ENCODE peak calls at places on chromosomes 2 and 18, in six cellular contexts. W is fibroblast of the conjunctiva, V is hepatic stellate cell, R is pons, A is NAMALWA, N is foreskin fibroblast. I is an unnamed sample.
A peak's percentile ranks its signal among the peaks of the same experiment; 100 is the strongest.

GRCh38 chr2:238271061-238271554 is 17.3 kb downstream of the PER2 start:
- DNase-seq in W (no peak), R (no peak), N (no peak), V (no peak), A (no peak), I (no peak)

GRCh38 chr2:121524650-121525425 is 5.8 kb upstream of the RNU4ATAC start:
- DNase-seq in R (no peak), V (no peak), W (no peak), A (no peak), N (no peak), I (no peak)

GRCh38 chr2:146413086-146413610 is 1431.7 kb upstream of the ACVR2A start:
- DNase-seq in R (no peak), N (no peak), A (no peak), W (no peak), V (no peak), I (no peak)

GRCh38 chr2:80259292-80259691 is 45.3 kb downstream of the LRRTM1 start:
- DNase-seq in V (no peak), A (no peak), N (no peak), R (no peak), W (no peak), I (no peak)

GRCh38 chr2:64770781-64771334 is 117.1 kb upstream of the SERTAD2 start:
- DNase-seq in W (peak; percentile 87), A (no peak), V (peak; percentile 46), R (no peak), N (peak; percentile 98), I (no peak)

GRCh38 chr2:17059452-17059851 is 393.8 kb upstream of the CYRIA start:
- DNase-seq in N (no peak), V (no peak), R (no peak), W (no peak), A (peak; percentile 80), I (no peak)

GRCh38 chr18:26546875-26547301 is 1.5 kb downstream of the KCTD1 start:
- DNase-seq in N (no peak), V (no peak), R (no peak), W (no peak), A (no peak), I (no peak)

GRCh38 chr2:119772128-119772527 is 12.4 kb downstream of the PTPN4 start:
- DNase-seq in R (no peak), V (no peak), N (no peak), A (no peak), W (no peak), I (no peak)

GRCh38 chr2:27727257-27727656 is 44.3 kb upstream of the MRPL33 start:
- DNase-seq in V (no peak), A (no peak), W (no peak), N (no peak), R (no peak), I (no peak)

GRCh38 chr2:207919164-207919919 is 106.0 kb downstream of the PLEKHM3 start:
- DNase-seq in A (no peak), R (no peak), V (no peak), N (no peak), W (no peak), I (no peak)

GRCh38 chr18:28767201-28767600 is 590.3 kb upstream of the CDH2 start:
- DNase-seq in V (no peak), R (no peak), N (peak; percentile 28), A (no peak), W (no peak), I (no peak)

GRCh38 chr2:71452565-71452964 is 796 bp upstream of the DYSF start:
- DNase-seq in A (peak; percentile 50), V (peak; percentile 53), R (no peak), W (no peak), N (peak; percentile 62), I (no peak)

GRCh38 chr2:239346676-239347075 is 54.1 kb downstream of the HDAC4 start:
- DNase-seq in W (no peak), R (no peak), A (no peak), V (no peak), N (no peak), I (no peak)

GRCh38 chr2:201357216-201357615 is at the start of gene FLACC1:
- DNase-seq in R (peak; percentile 18), W (peak; percentile 63), N (peak; percentile 37), V (peak; percentile 87), A (peak; percentile 61), I (no peak)

GRCh38 chr2:121038831-121039230 is 246.2 kb downstream of the TFCP2L1 start:
- DNase-seq in R (no peak), W (no peak), V (no peak), A (no peak), N (peak; percentile 55), I (no peak)

GRCh38 chr2:203175371-203175770 is 63.4 kb upstream of the CYP20A1 start:
- DNase-seq in N (no peak), R (no peak), V (peak; percentile 11), A (no peak), W (no peak), I (no peak)

GRCh38 chr2:174824098-174824497 is 59.8 kb upstream of the CHRNA1 start:
- DNase-seq in R (no peak), V (no peak), N (no peak), A (no peak), W (no peak), I (no peak)

GRCh38 chr2:60819155-60819862 is 62.1 kb upstream of the REL start:
- DNase-seq in A (no peak), N (no peak), W (no peak), R (no peak), V (no peak), I (no peak)

GRCh38 chr18:65725421-65726050 is 25.3 kb upstream of the CDH7 start:
- DNase-seq in A (peak; percentile 39), W (no peak), V (no peak), R (peak; percentile 29), N (no peak), I (peak; percentile 0)